ENCODE peak calls at places on chromosomes 12 and 14, in four cellular contexts. One of them, this sample, is unnamed.

GRCh38 chr12:69698769-69699540 is at the start of gene BEST3:
- DNase-seq in astrocyte of the spinal cord: no peak
- DNase-seq in stimulated activated CD8-positive, alpha-beta memory T cell treated with anti-CD3 and anti-CD28 coated beads, Interleukin-4, amount 100 ng/mL, for 24 hours: no peak
- DNase-seq in HS-5: no peak
- DNase-seq in this sample: no peak

GRCh38 chr12:56197921-56198635 is 8.8 kb upstream of the SMARCC2 start:
- DNase-seq in HS-5: no peak
- DNase-seq in astrocyte of the spinal cord: no peak
- DNase-seq in stimulated activated CD8-positive, alpha-beta memory T cell treated with anti-CD3 and anti-CD28 coated beads, Interleukin-4, amount 100 ng/mL, for 24 hours: no peak
- DNase-seq in this sample: no peak

GRCh38 chr14:37625597-37626595 is 30.5 kb downstream of the TTC6 start:
- DNase-seq in HS-5: no peak
- DNase-seq in stimulated activated CD8-positive, alpha-beta memory T cell treated with anti-CD3 and anti-CD28 coated beads, Interleukin-4, amount 100 ng/mL, for 24 hours: no peak
- DNase-seq in astrocyte of the spinal cord: peak; percentile 53
- DNase-seq in this sample: no peak

GRCh38 chr12:29282452-29282851 is 98.5 kb downstream of the ERGIC2 start:
- DNase-seq in HS-5: no peak
- DNase-seq in stimulated activated CD8-positive, alpha-beta memory T cell treated with anti-CD3 and anti-CD28 coated beads, Interleukin-4, amount 100 ng/mL, for 24 hours: no peak
- DNase-seq in astrocyte of the spinal cord: no peak
- DNase-seq in this sample: no peak

GRCh38 chr12:66170606-66171005 is 810 bp upstream of the TMBIM4 start:
- DNase-seq in stimulated activated CD8-positive, alpha-beta memory T cell treated with anti-CD3 and anti-CD28 coated beads, Interleukin-4, amount 100 ng/mL, for 24 hours: no peak
- DNase-seq in HS-5: no peak
- DNase-seq in astrocyte of the spinal cord: no peak
- DNase-seq in this sample: no peak

GRCh38 chr12:51937941-51938340 is 13.6 kb upstream of the ACVR1B start:
- DNase-seq in astrocyte of the spinal cord: no peak
- DNase-seq in HS-5: no peak
- DNase-seq in stimulated activated CD8-positive, alpha-beta memory T cell treated with anti-CD3 and anti-CD28 coated beads, Interleukin-4, amount 100 ng/mL, for 24 hours: no peak
- DNase-seq in this sample: no peak

GRCh38 chr12:93245543-93245942 is 132.2 kb upstream of the NUDT4 start:
- DNase-seq in HS-5: no peak
- DNase-seq in stimulated activated CD8-positive, alpha-beta memory T cell treated with anti-CD3 and anti-CD28 coated beads, Interleukin-4, amount 100 ng/mL, for 24 hours: no peak
- DNase-seq in astrocyte of the spinal cord: no peak
- DNase-seq in this sample: no peak

GRCh38 chr12:69085852-69086251 is 152.9 kb upstream of the CPM start:
- DNase-seq in stimulated activated CD8-positive, alpha-beta memory T cell treated with anti-CD3 and anti-CD28 coated beads, Interleukin-4, amount 100 ng/mL, for 24 hours: no peak
- DNase-seq in astrocyte of the spinal cord: no peak
- DNase-seq in HS-5: no peak
- DNase-seq in this sample: no peak

GRCh38 chr12:123010110-123010509 is 29.6 kb downstream of the ARL6IP4 start:
- DNase-seq in stimulated activated CD8-positive, alpha-beta memory T cell treated with anti-CD3 and anti-CD28 coated beads, Interleukin-4, amount 100 ng/mL, for 24 hours: no peak
- DNase-seq in HS-5: no peak
- DNase-seq in astrocyte of the spinal cord: no peak
- DNase-seq in this sample: no peak

GRCh38 chr12:13950502-13950901 is 30.9 kb downstream of the GRIN2B start:
- DNase-seq in stimulated activated CD8-positive, alpha-beta memory T cell treated with anti-CD3 and anti-CD28 coated beads, Interleukin-4, amount 100 ng/mL, for 24 hours: no peak
- DNase-seq in HS-5: peak; percentile 32
- DNase-seq in astrocyte of the spinal cord: no peak
- DNase-seq in this sample: no peak

GRCh38 chr12:10497602-10498001 is 8.1 kb upstream of the EIF2S3B start:
- DNase-seq in astrocyte of the spinal cord: peak; percentile 73
- DNase-seq in HS-5: no peak
- DNase-seq in stimulated activated CD8-positive, alpha-beta memory T cell treated with anti-CD3 and anti-CD28 coated beads, Interleukin-4, amount 100 ng/mL, for 24 hours: peak; percentile 52
- DNase-seq in this sample: peak; percentile 73

GRCh38 chr12:24966951-24967564 is 18.2 kb upstream of the BCAT1 start:
- DNase-seq in HS-5: no peak
- DNase-seq in stimulated activated CD8-positive, alpha-beta memory T cell treated with anti-CD3 and anti-CD28 coated beads, Interleukin-4, amount 100 ng/mL, for 24 hours: no peak
- DNase-seq in astrocyte of the spinal cord: no peak
- DNase-seq in this sample: no peak

GRCh38 chr14:33686218-33686617 is 264.7 kb downstream of the EGLN3 start:
- DNase-seq in stimulated activated CD8-positive, alpha-beta memory T cell treated with anti-CD3 and anti-CD28 coated beads, Interleukin-4, amount 100 ng/mL, for 24 hours: no peak
- DNase-seq in astrocyte of the spinal cord: peak; percentile 55
- DNase-seq in HS-5: peak; percentile 64
- DNase-seq in this sample: no peak

GRCh38 chr14:42961509-42961908 is 1354.8 kb downstream of the LRFN5 start:
- DNase-seq in HS-5: no peak
- DNase-seq in stimulated activated CD8-positive, alpha-beta memory T cell treated with anti-CD3 and anti-CD28 coated beads, Interleukin-4, amount 100 ng/mL, for 24 hours: no peak
- DNase-seq in astrocyte of the spinal cord: peak; percentile 21
- DNase-seq in this sample: no peak

GRCh38 chr14:77324289-77324688 is 3.5 kb downstream of the GSTZ1 start:
- DNase-seq in astrocyte of the spinal cord: no peak
- DNase-seq in HS-5: no peak
- DNase-seq in stimulated activated CD8-positive, alpha-beta memory T cell treated with anti-CD3 and anti-CD28 coated beads, Interleukin-4, amount 100 ng/mL, for 24 hours: no peak
- DNase-seq in this sample: no peak

GRCh38 chr12:114438635-114439256 is 32.8 kb upstream of the TBX5 start:
- DNase-seq in HS-5: no peak
- DNase-seq in astrocyte of the spinal cord: no peak
- DNase-seq in stimulated activated CD8-positive, alpha-beta memory T cell treated with anti-CD3 and anti-CD28 coated beads, Interleukin-4, amount 100 ng/mL, for 24 hours: no peak
- DNase-seq in this sample: no peak

GRCh38 chr14:53670701-53671100 is 285.9 kb downstream of the BMP4 start:
- DNase-seq in HS-5: peak; percentile 60
- DNase-seq in stimulated activated CD8-positive, alpha-beta memory T cell treated with anti-CD3 and anti-CD28 coated beads, Interleukin-4, amount 100 ng/mL, for 24 hours: no peak
- DNase-seq in astrocyte of the spinal cord: peak; percentile 87
- DNase-seq in this sample: no peak

GRCh38 chr14:54762296-54762695 is 140.3 kb downstream of the GCH1 start:
- DNase-seq in HS-5: no peak
- DNase-seq in astrocyte of the spinal cord: peak; percentile 32
- DNase-seq in stimulated activated CD8-positive, alpha-beta memory T cell treated with anti-CD3 and anti-CD28 coated beads, Interleukin-4, amount 100 ng/mL, for 24 hours: no peak
- DNase-seq in this sample: no peak

GRCh38 chr12:6279256-6279628 is 31.2 kb upstream of the PLEKHG6 start:
- DNase-seq in stimulated activated CD8-positive, alpha-beta memory T cell treated with anti-CD3 and anti-CD28 coated beads, Interleukin-4, amount 100 ng/mL, for 24 hours: no peak
- DNase-seq in astrocyte of the spinal cord: no peak
- DNase-seq in HS-5: no peak
- DNase-seq in this sample: no peak

GRCh38 chr12:98002887-98003493 is 512.4 kb upstream of the TMPO start:
- DNase-seq in stimulated activated CD8-positive, alpha-beta memory T cell treated with anti-CD3 and anti-CD28 coated beads, Interleukin-4, amount 100 ng/mL, for 24 hours: peak; percentile 0
- DNase-seq in astrocyte of the spinal cord: peak; percentile 47
- DNase-seq in HS-5: no peak
- DNase-seq in this sample: no peak

GRCh38 chr12:110641512-110641911 is 27.6 kb downstream of the TCTN1 start:
- DNase-seq in HS-5: no peak
- DNase-seq in stimulated activated CD8-positive, alpha-beta memory T cell treated with anti-CD3 and anti-CD28 coated beads, Interleukin-4, amount 100 ng/mL, for 24 hours: no peak
- DNase-seq in astrocyte of the spinal cord: peak; percentile 54
- DNase-seq in this sample: no peak

GRCh38 chr14:68775614-68776126 is 17.2 kb downstream of the ZFP36L1 start:
- DNase-seq in astrocyte of the spinal cord: no peak
- DNase-seq in HS-5: no peak
- DNase-seq in stimulated activated CD8-positive, alpha-beta memory T cell treated with anti-CD3 and anti-CD28 coated beads, Interleukin-4, amount 100 ng/mL, for 24 hours: no peak
- DNase-seq in this sample: no peak

GRCh38 chr14:50342211-50343080 is 30.3 kb downstream of the DMAC2L start:
- DNase-seq in astrocyte of the spinal cord: peak; percentile 75
- DNase-seq in stimulated activated CD8-positive, alpha-beta memory T cell treated with anti-CD3 and anti-CD28 coated beads, Interleukin-4, amount 100 ng/mL, for 24 hours: no peak
- DNase-seq in HS-5: no peak
- DNase-seq in this sample: no peak

GRCh38 chr14:52553002-52553670 is 500 bp downstream of the GPR137C start:
- DNase-seq in HS-5: no peak
- DNase-seq in stimulated activated CD8-positive, alpha-beta memory T cell treated with anti-CD3 and anti-CD28 coated beads, Interleukin-4, amount 100 ng/mL, for 24 hours: no peak
- DNase-seq in astrocyte of the spinal cord: peak; percentile 9
- DNase-seq in this sample: no peak

GRCh38 chr14:65226824-65227604 is 124.7 kb upstream of the MAX start:
- DNase-seq in astrocyte of the spinal cord: no peak
- DNase-seq in stimulated activated CD8-positive, alpha-beta memory T cell treated with anti-CD3 and anti-CD28 coated beads, Interleukin-4, amount 100 ng/mL, for 24 hours: no peak
- DNase-seq in HS-5: no peak
- DNase-seq in this sample: no peak

GRCh38 chr12:101671157-101671791 is 26.2 kb upstream of the CHPT1 start:
- DNase-seq in astrocyte of the spinal cord: no peak
- DNase-seq in stimulated activated CD8-positive, alpha-beta memory T cell treated with anti-CD3 and anti-CD28 coated beads, Interleukin-4, amount 100 ng/mL, for 24 hours: no peak
- DNase-seq in HS-5: no peak
- DNase-seq in this sample: no peak

GRCh38 chr12:96420255-96420930 is 20.2 kb upstream of the CDK17 start:
- DNase-seq in stimulated activated CD8-positive, alpha-beta memory T cell treated with anti-CD3 and anti-CD28 coated beads, Interleukin-4, amount 100 ng/mL, for 24 hours: no peak
- DNase-seq in HS-5: no peak
- DNase-seq in astrocyte of the spinal cord: no peak
- DNase-seq in this sample: no peak

GRCh38 chr12:92533280-92533890 is 169.4 kb upstream of the PLEKHG7 start:
- DNase-seq in stimulated activated CD8-positive, alpha-beta memory T cell treated with anti-CD3 and anti-CD28 coated beads, Interleukin-4, amount 100 ng/mL, for 24 hours: no peak
- DNase-seq in HS-5: no peak
- DNase-seq in astrocyte of the spinal cord: peak; percentile 65
- DNase-seq in this sample: no peak

GRCh38 chr14:68680541-68681051 is 112.3 kb downstream of the ZFP36L1 start:
- DNase-seq in HS-5: no peak
- DNase-seq in astrocyte of the spinal cord: no peak
- DNase-seq in stimulated activated CD8-positive, alpha-beta memory T cell treated with anti-CD3 and anti-CD28 coated beads, Interleukin-4, amount 100 ng/mL, for 24 hours: no peak
- DNase-seq in this sample: no peak

GRCh38 chr12:49507139-49507538 is 31.7 kb upstream of the KCNH3 start:
- DNase-seq in HS-5: peak; percentile 72
- DNase-seq in astrocyte of the spinal cord: peak; percentile 89
- DNase-seq in stimulated activated CD8-positive, alpha-beta memory T cell treated with anti-CD3 and anti-CD28 coated beads, Interleukin-4, amount 100 ng/mL, for 24 hours: no peak
- DNase-seq in this sample: no peak

GRCh38 chr12:43882578-43883178 is 46.8 kb downstream of the TMEM117 start:
- DNase-seq in HS-5: peak; percentile 25
- DNase-seq in astrocyte of the spinal cord: peak; percentile 65
- DNase-seq in stimulated activated CD8-positive, alpha-beta memory T cell treated with anti-CD3 and anti-CD28 coated beads, Interleukin-4, amount 100 ng/mL, for 24 hours: no peak
- DNase-seq in this sample: no peak

GRCh38 chr12:75715323-75715644 is 203.9 kb upstream of the KRR1 start:
- DNase-seq in astrocyte of the spinal cord: no peak
- DNase-seq in stimulated activated CD8-positive, alpha-beta memory T cell treated with anti-CD3 and anti-CD28 coated beads, Interleukin-4, amount 100 ng/mL, for 24 hours: no peak
- DNase-seq in HS-5: no peak
- DNase-seq in this sample: no peak

GRCh38 chr12:67881565-67881964 is 107.7 kb upstream of the IFNG-AS1 start:
- DNase-seq in stimulated activated CD8-positive, alpha-beta memory T cell treated with anti-CD3 and anti-CD28 coated beads, Interleukin-4, amount 100 ng/mL, for 24 hours: no peak
- DNase-seq in astrocyte of the spinal cord: no peak
- DNase-seq in HS-5: no peak
- DNase-seq in this sample: no peak

GRCh38 chr14:96204151-96205058 is at the start of gene BDKRB2:
- DNase-seq in stimulated activated CD8-positive, alpha-beta memory T cell treated with anti-CD3 and anti-CD28 coated beads, Interleukin-4, amount 100 ng/mL, for 24 hours: no peak
- DNase-seq in HS-5: peak; percentile 19
- DNase-seq in astrocyte of the spinal cord: peak; percentile 67
- DNase-seq in this sample: no peak

GRCh38 chr12:123761841-123762714 is at the start of gene DNAH10:
- DNase-seq in stimulated activated CD8-positive, alpha-beta memory T cell treated with anti-CD3 and anti-CD28 coated beads, Interleukin-4, amount 100 ng/mL, for 24 hours: peak; percentile 42
- DNase-seq in HS-5: no peak
- DNase-seq in astrocyte of the spinal cord: no peak
- DNase-seq in this sample: no peak